ENCODE peak calls at places on chromosomes 4 and X, in nine cellular contexts. U is ovary, T is sigmoid colon, N is breast epithelium, J is right lobe of liver, O is IMR-90, V is stomach, C is K562, Z is A549. H is an unnamed sample.

GRCh38 chr4:130545171-130545570 is 1449.2 kb downstream of the C4orf33 start:
- DNase-seq in U (no peak), T (no peak), N (no peak), J (no peak), O (no peak), V (no peak), C (no peak), Z (no peak), H (no peak)

GRCh38 chrX:66676413-66676812 is 37.5 kb upstream of the EDA2R start:
- DNase-seq in U (no peak), T (no peak), N (no peak), J (no peak), O (peak; percentile 27), V (no peak), C (no peak), Z (no peak), H (no peak)

GRCh38 chr4:113772319-113772718 is 10.8 kb upstream of the CAMK2D start:
- DNase-seq in U (no peak), T (no peak), N (no peak), J (no peak), O (no peak), V (no peak), C (no peak), Z (no peak), H (no peak)

GRCh38 chrX:68177542-68177941 is 255.8 kb downstream of the OPHN1 start:
- DNase-seq in U (no peak), T (no peak), N (no peak), J (no peak), O (peak; percentile 38), V (no peak), C (no peak), Z (no peak), H (no peak)

GRCh38 chr4:109846395-109847098 is 1.4 kb upstream of the LRIT3 start:
- DNase-seq in U (no peak), T (no peak), N (no peak), J (no peak), O (no peak), V (no peak), C (no peak), Z (no peak), H (no peak)

GRCh38 chrX:11241720-11242119 is 51.5 kb upstream of the AMELX start:
- DNase-seq in U (no peak), T (no peak), N (no peak), J (no peak), O (no peak), V (no peak), C (no peak), Z (no peak), H (no peak)

GRCh38 chr4:7062816-7063215 is 5.0 kb downstream of the GRPEL1 start:
- DNase-seq in U (no peak), T (no peak), N (no peak), J (no peak), O (no peak), V (no peak), C (no peak), Z (no peak), H (no peak)

GRCh38 chr4:54213812-54214211 is 15.3 kb upstream of the PDGFRA start:
- DNase-seq in U (no peak), T (no peak), N (no peak), J (no peak), O (no peak), V (peak; percentile 53), C (no peak), Z (no peak), H (no peak)

GRCh38 chr4:20512053-20512810 is 188.0 kb upstream of the PACRGL start:
- DNase-seq in U (no peak), T (no peak), N (no peak), J (no peak), O (no peak), V (no peak), C (no peak), Z (no peak), H (no peak)

DNA sequence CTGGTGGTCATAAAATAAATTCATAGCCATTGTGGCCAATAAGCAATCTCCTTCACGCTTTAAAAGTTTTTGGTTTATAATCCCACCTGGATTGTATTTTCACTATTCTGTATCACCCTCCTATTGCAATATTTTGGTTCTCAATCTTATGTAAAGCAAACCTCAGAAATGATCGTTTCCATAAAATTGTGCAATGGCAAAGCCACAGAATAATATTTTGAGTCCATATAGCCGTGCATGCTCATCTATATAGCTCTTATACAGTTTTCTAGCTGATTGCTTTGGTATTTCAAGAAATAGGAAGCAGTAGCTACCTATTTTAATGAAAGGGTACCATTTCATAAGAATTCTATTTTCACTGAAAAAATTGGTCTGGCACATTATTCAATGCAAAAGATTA is 10.0 kb upstream of the HAND2 start:
- DNase-seq in U (no peak), T (no peak), N (no peak), J (no peak), O (no peak), V (no peak), C (no peak), Z (no peak), H (no peak)
- H3K27ac ChIP-seq in U (no peak overlapping the region), T (peak overlapping the region; percentile 99), N (no peak overlapping the region), J (no peak overlapping the region), O (no peak overlapping the region), V (no peak overlapping the region), C (no peak overlapping the region), Z (no peak overlapping the region), H (peak overlapping the region; percentile 93)

GRCh38 chr4:108034560-108034959 is 44.9 kb downstream of the HADH start:
- DNase-seq in U (no peak), T (no peak), N (no peak), J (no peak), O (no peak), V (no peak), C (no peak), Z (no peak), H (no peak)

GRCh38 chr4:108035691-108036090 is 46.0 kb downstream of the HADH start:
- DNase-seq in U (no peak), T (no peak), N (no peak), J (no peak), O (no peak), V (no peak), C (no peak), Z (no peak), H (no peak)

GRCh38 chr4:108031427-108032083 is 41.9 kb downstream of the HADH start:
- DNase-seq in U (no peak), T (no peak), N (no peak), J (no peak), O (peak; percentile 20), V (no peak), C (no peak), Z (no peak), H (no peak)

GRCh38 chr4:108036252-108036651 is 46.6 kb downstream of the HADH start:
- DNase-seq in U (no peak), T (no peak), N (no peak), J (no peak), O (no peak), V (no peak), C (no peak), Z (no peak), H (no peak)

DNA sequence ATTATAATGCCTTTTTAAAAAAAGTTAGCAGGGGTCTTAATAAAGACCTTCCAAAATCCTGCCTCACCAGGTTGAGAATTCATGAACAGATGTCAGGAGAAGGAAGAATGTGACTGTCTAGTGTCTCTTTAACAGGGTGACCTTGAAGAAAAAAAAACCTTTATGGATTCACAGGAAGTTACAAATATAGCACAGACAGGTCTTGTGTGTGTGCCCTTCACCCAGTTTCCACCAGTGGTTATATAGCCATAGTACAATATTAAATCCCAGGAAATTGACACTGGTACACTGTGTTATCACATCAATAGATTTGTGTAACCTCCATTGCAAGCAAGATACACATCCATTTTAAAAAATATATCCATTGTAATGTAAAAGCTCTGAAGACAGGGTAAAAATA is 43.7 kb downstream of the HADH start:
- DNase-seq in U (no peak), T (no peak), N (no peak), J (no peak), O (no peak), V (no peak), C (no peak), Z (no peak), H (no peak)
- H3K4me1 ChIP-seq in U (no peaks in the 10 kb centered on the region), T (no peaks in the 10 kb centered on the region), N (no peaks in the 10 kb centered on the region), J (no peaks in the 10 kb centered on the region), O (peaks cover 3% of the 10 kb centered on the region), V (no peaks in the 10 kb centered on the region), C (no peaks in the 10 kb centered on the region), Z (no peaks in the 10 kb centered on the region), H (no peaks in the 10 kb centered on the region)

GRCh38 chr4:153249199-153250154 is 45.2 kb downstream of the TRIM2 start:
- DNase-seq in U (peak; percentile 74), T (peak; percentile 80), N (peak; percentile 62), J (peak; percentile 76), O (peak; percentile 60), V (peak; percentile 83), C (peak; percentile 84), Z (no peak), H (peak; percentile 54)
- TF ChIP-seq POLR2A in U (no peak), T (peak; percentile 11), N (no peak), J (no peak), O (no peak), V (no peak), C (no peak), Z (no peak), H (no peak)

DNA sequence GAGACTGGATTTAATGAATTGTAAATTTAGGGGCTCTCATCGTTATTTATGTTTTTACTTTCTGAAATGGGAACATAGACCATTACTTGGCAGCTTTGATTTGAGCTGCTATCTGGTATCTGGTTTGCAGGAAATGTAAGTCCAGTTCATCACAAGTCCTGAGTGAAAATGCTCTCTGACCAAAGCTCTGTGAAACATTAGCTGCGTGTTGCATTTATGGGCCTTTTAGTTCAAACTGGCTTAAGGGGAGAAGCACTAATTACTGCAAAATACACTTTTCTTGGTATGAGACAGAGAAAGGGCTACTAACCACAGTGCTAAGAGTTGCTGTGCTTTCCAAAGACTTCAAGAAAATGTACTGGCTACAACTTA is 453 bp downstream of the CC2D2A start:
- DNase-seq in U (no peak), T (no peak), N (no peak), J (no peak), O (peak; percentile 15), V (no peak), C (no peak), Z (no peak), H (no peak)
- H3K27ac ChIP-seq in U (no peak overlapping the region), T (peak overlapping the region; percentile 65), N (peak overlapping the region; percentile 38), J (no peak overlapping the region), O (peak overlapping the region; percentile 43), V (peak overlapping the region; percentile 69), C (no peak overlapping the region), Z (peak overlapping the region; percentile 81), H (peak overlapping the region; percentile 64)

GRCh38 chrX:2694868-2695267 is 3.8 kb downstream of the CD99 start:
- DNase-seq in U (no peak), T (no peak), N (no peak), J (no peak), O (no peak), V (no peak), C (no peak), Z (no peak), H (no peak)

GRCh38 chrX:2697741-2698294 is 6.7 kb downstream of the CD99 start:
- DNase-seq in U (no peak), T (no peak), N (no peak), J (no peak), O (peak; percentile 74), V (no peak), C (no peak), Z (no peak), H (no peak)

GRCh38 chrX:2698604-2699003 is 7.5 kb downstream of the CD99 start:
- DNase-seq in U (no peak), T (no peak), N (no peak), J (no peak), O (no peak), V (no peak), C (no peak), Z (no peak), H (no peak)

GRCh38 chrX:2697306-2697705 is 6.2 kb downstream of the CD99 start:
- DNase-seq in U (no peak), T (no peak), N (no peak), J (no peak), O (no peak), V (no peak), C (no peak), Z (no peak), H (no peak)

GRCh38 chrX:2696698-2697215 is 5.7 kb downstream of the CD99 start:
- DNase-seq in U (no peak), T (no peak), N (no peak), J (no peak), O (peak; percentile 90), V (no peak), C (no peak), Z (peak; percentile 35), H (no peak)
- H3K4me1 ChIP-seq in U (peaks cover 22% of the 10 kb centered on the region), T (peaks cover 89% of the 10 kb centered on the region), N (no peaks in the 10 kb centered on the region), J (peaks cover 7% of the 10 kb centered on the region), O (peaks cover 14% of the 10 kb centered on the region), V (peaks cover 45% of the 10 kb centered on the region), C (peaks cover 11% of the 10 kb centered on the region), Z (peaks cover 25% of the 10 kb centered on the region), H (peaks cover 6% of the 10 kb centered on the region)

H was measured in uterus.